ENCODE peak calls at places on chromosomes 16 and 17, in five cellular contexts. One of them, this sample, is unnamed.

GRCh38 chr16:14110728-14111251 is 39.7 kb downstream of the MRTFB start:
- DNase-seq in GM23248: no peak
- DNase-seq in CD8-positive, alpha-beta memory T cell: no peak
- DNase-seq in dorsolateral prefrontal cortex: no peak
- DNase-seq in heart right ventricle: no peak
- DNase-seq in this sample: no peak

GRCh38 chr16:4339909-4340308 is 11.2 kb downstream of the PAM16 start:
- DNase-seq in GM23248: no peak
- DNase-seq in CD8-positive, alpha-beta memory T cell: no peak
- DNase-seq in dorsolateral prefrontal cortex: no peak
- DNase-seq in heart right ventricle: peak; percentile 70
- DNase-seq in this sample: no peak

GRCh38 chr16:80610489-80611156 is 69.8 kb downstream of the DYNLRB2 start:
- DNase-seq in GM23248: peak; percentile 50
- DNase-seq in CD8-positive, alpha-beta memory T cell: no peak
- DNase-seq in dorsolateral prefrontal cortex: no peak
- DNase-seq in heart right ventricle: no peak
- DNase-seq in this sample: no peak

GRCh38 chr16:87033541-87034300 is 283.5 kb downstream of the C16orf95 start:
- DNase-seq in GM23248: no peak
- DNase-seq in CD8-positive, alpha-beta memory T cell: no peak
- DNase-seq in dorsolateral prefrontal cortex: no peak
- DNase-seq in heart right ventricle: no peak
- DNase-seq in this sample: no peak

GRCh38 chr17:8821446-8822105 is 22.4 kb upstream of the MFSD6L start:
- DNase-seq in GM23248: no peak
- DNase-seq in CD8-positive, alpha-beta memory T cell: no peak
- DNase-seq in dorsolateral prefrontal cortex: no peak
- DNase-seq in heart right ventricle: no peak
- DNase-seq in this sample: no peak

GRCh38 chr17:83005639-83006038 is 73.8 kb upstream of the METRNL start:
- DNase-seq in GM23248: no peak
- DNase-seq in CD8-positive, alpha-beta memory T cell: no peak
- DNase-seq in dorsolateral prefrontal cortex: no peak
- DNase-seq in heart right ventricle: no peak
- DNase-seq in this sample: no peak

GRCh38 chr17:66649818-66650489 is 185.0 kb upstream of the CACNG5 start:
- DNase-seq in GM23248: no peak
- DNase-seq in CD8-positive, alpha-beta memory T cell: no peak
- DNase-seq in dorsolateral prefrontal cortex: no peak
- DNase-seq in heart right ventricle: no peak
- DNase-seq in this sample: no peak

GRCh38 chr17:82752371-82753200 is 721 bp downstream of the TBCD start:
- DNase-seq in GM23248: peak; percentile 65
- DNase-seq in CD8-positive, alpha-beta memory T cell: no peak
- DNase-seq in dorsolateral prefrontal cortex: no peak
- DNase-seq in heart right ventricle: peak; percentile 38
- DNase-seq in this sample: no peak

GRCh38 chr17:28688481-28688880 is 23.2 kb downstream of the PROCA1 start:
- DNase-seq in GM23248: no peak
- DNase-seq in CD8-positive, alpha-beta memory T cell: no peak
- DNase-seq in dorsolateral prefrontal cortex: no peak
- DNase-seq in heart right ventricle: no peak
- DNase-seq in this sample: no peak

GRCh38 chr17:70278846-70279465 is 109.6 kb downstream of the KCNJ2 start:
- DNase-seq in GM23248: no peak
- DNase-seq in CD8-positive, alpha-beta memory T cell: no peak
- DNase-seq in dorsolateral prefrontal cortex: no peak
- DNase-seq in heart right ventricle: no peak
- DNase-seq in this sample: no peak

GRCh38 chr16:48132696-48133095 is 23.1 kb downstream of the ABCC12 start:
- DNase-seq in GM23248: no peak
- DNase-seq in CD8-positive, alpha-beta memory T cell: no peak
- DNase-seq in dorsolateral prefrontal cortex: no peak
- DNase-seq in heart right ventricle: no peak
- DNase-seq in this sample: no peak

GRCh38 chr16:88367560-88367959 is 15.2 kb upstream of the ZNF469 start:
- DNase-seq in GM23248: no peak
- DNase-seq in CD8-positive, alpha-beta memory T cell: no peak
- DNase-seq in dorsolateral prefrontal cortex: no peak
- DNase-seq in heart right ventricle: no peak
- DNase-seq in this sample: no peak

GRCh38 chr16:71784093-71784492 is 24.5 kb downstream of the AP1G1 start:
- DNase-seq in GM23248: no peak
- DNase-seq in CD8-positive, alpha-beta memory T cell: no peak
- DNase-seq in dorsolateral prefrontal cortex: no peak
- DNase-seq in heart right ventricle: no peak
- DNase-seq in this sample: no peak

GRCh38 chr17:42387663-42388380 is 420 bp downstream of the STAT3 start:
- DNase-seq in GM23248: peak; percentile 59
- DNase-seq in CD8-positive, alpha-beta memory T cell: no peak
- DNase-seq in dorsolateral prefrontal cortex: peak; percentile 35
- DNase-seq in heart right ventricle: peak; percentile 51
- DNase-seq in this sample: peak; percentile 61

GRCh38 chr17:73657473-73658116 is 13.3 kb upstream of the SDK2 start:
- DNase-seq in GM23248: peak; percentile 58
- DNase-seq in CD8-positive, alpha-beta memory T cell: no peak
- DNase-seq in dorsolateral prefrontal cortex: no peak
- DNase-seq in heart right ventricle: peak; percentile 63
- DNase-seq in this sample: peak; percentile 42

GRCh38 chr16:1366712-1367299 is 15.1 kb downstream of the GNPTG start:
- DNase-seq in GM23248: no peak
- DNase-seq in CD8-positive, alpha-beta memory T cell: no peak
- DNase-seq in dorsolateral prefrontal cortex: no peak
- DNase-seq in heart right ventricle: peak; percentile 14
- DNase-seq in this sample: no peak

GRCh38 chr16:12231666-12232065 is 255.1 kb downstream of the SNX29 start:
- DNase-seq in GM23248: peak; percentile 84
- DNase-seq in CD8-positive, alpha-beta memory T cell: no peak
- DNase-seq in dorsolateral prefrontal cortex: no peak
- DNase-seq in heart right ventricle: no peak
- DNase-seq in this sample: no peak

GRCh38 chr17:14198013-14198412 is 38.6 kb downstream of the CDRT15 start:
- DNase-seq in GM23248: no peak
- DNase-seq in CD8-positive, alpha-beta memory T cell: no peak
- DNase-seq in dorsolateral prefrontal cortex: no peak
- DNase-seq in heart right ventricle: peak; percentile 46
- DNase-seq in this sample: no peak

GRCh38 chr16:10876799-10877341 is at the start of gene CIITA:
- DNase-seq in GM23248: peak; percentile 96
- DNase-seq in CD8-positive, alpha-beta memory T cell: peak; percentile 14
- DNase-seq in dorsolateral prefrontal cortex: peak; percentile 63
- DNase-seq in heart right ventricle: peak; percentile 65
- DNase-seq in this sample: no peak

GRCh38 chr16:83728518-83728917 is 79.3 kb upstream of the HSBP1 start:
- DNase-seq in GM23248: no peak
- DNase-seq in CD8-positive, alpha-beta memory T cell: no peak
- DNase-seq in dorsolateral prefrontal cortex: no peak
- DNase-seq in heart right ventricle: no peak
- DNase-seq in this sample: peak; percentile 32

GRCh38 chr17:17134051-17134951 is 71.8 kb downstream of the PLD6 start:
- DNase-seq in GM23248: no peak
- DNase-seq in CD8-positive, alpha-beta memory T cell: no peak
- DNase-seq in dorsolateral prefrontal cortex: no peak
- DNase-seq in heart right ventricle: peak; percentile 8
- DNase-seq in this sample: no peak

GRCh38 chr17:71764507-71764906 is 356.3 kb upstream of the SOX9 start:
- DNase-seq in GM23248: peak; percentile 6
- DNase-seq in CD8-positive, alpha-beta memory T cell: no peak
- DNase-seq in dorsolateral prefrontal cortex: no peak
- DNase-seq in heart right ventricle: no peak
- DNase-seq in this sample: no peak

GRCh38 chr17:10327640-10328039 is 45.2 kb downstream of the MYH13 start:
- DNase-seq in GM23248: peak; percentile 85
- DNase-seq in CD8-positive, alpha-beta memory T cell: peak; percentile 26
- DNase-seq in dorsolateral prefrontal cortex: peak; percentile 90
- DNase-seq in heart right ventricle: peak; percentile 73
- DNase-seq in this sample: peak; percentile 81

GRCh38 chr17:18967806-18968744 is 16.1 kb downstream of the SLC5A10 start:
- DNase-seq in GM23248: peak; percentile 35
- DNase-seq in CD8-positive, alpha-beta memory T cell: no peak
- DNase-seq in dorsolateral prefrontal cortex: no peak
- DNase-seq in heart right ventricle: no peak
- DNase-seq in this sample: no peak

GRCh38 chr16:1749152-1750117 is 21.9 kb downstream of the NME3 start:
- DNase-seq in GM23248: peak; percentile 53
- DNase-seq in CD8-positive, alpha-beta memory T cell: no peak
- DNase-seq in dorsolateral prefrontal cortex: no peak
- DNase-seq in heart right ventricle: no peak
- DNase-seq in this sample: no peak

GRCh38 chr17:40086150-40087044 is 14.0 kb downstream of the NR1D1 start:
- DNase-seq in GM23248: peak; percentile 60
- DNase-seq in CD8-positive, alpha-beta memory T cell: peak; percentile 63
- DNase-seq in dorsolateral prefrontal cortex: no peak
- DNase-seq in heart right ventricle: peak; percentile 73
- DNase-seq in this sample: no peak

GRCh38 chr16:72921620-72922019 is 126.3 kb downstream of the ZFHX3 start:
- DNase-seq in GM23248: peak; percentile 36
- DNase-seq in CD8-positive, alpha-beta memory T cell: no peak
- DNase-seq in dorsolateral prefrontal cortex: peak; percentile 73
- DNase-seq in heart right ventricle: peak; percentile 27
- DNase-seq in this sample: no peak

GRCh38 chr16:14378684-14379467 is 251.2 kb downstream of the PARN start:
- DNase-seq in GM23248: peak; percentile 92
- DNase-seq in CD8-positive, alpha-beta memory T cell: no peak
- DNase-seq in dorsolateral prefrontal cortex: no peak
- DNase-seq in heart right ventricle: no peak
- DNase-seq in this sample: no peak

GRCh38 chr17:80846932-80847331 is 144.7 kb upstream of the CHMP6 start:
- DNase-seq in GM23248: no peak
- DNase-seq in CD8-positive, alpha-beta memory T cell: no peak
- DNase-seq in dorsolateral prefrontal cortex: peak; percentile 10
- DNase-seq in heart right ventricle: no peak
- DNase-seq in this sample: no peak

GRCh38 chr17:38434178-38434665 is 6.0 kb downstream of the ARHGAP23 start:
- DNase-seq in GM23248: no peak
- DNase-seq in CD8-positive, alpha-beta memory T cell: no peak
- DNase-seq in dorsolateral prefrontal cortex: peak; percentile 79
- DNase-seq in heart right ventricle: no peak
- DNase-seq in this sample: no peak

GRCh38 chr16:11215935-11216556 is 40.0 kb downstream of the SOCS1 start:
- DNase-seq in GM23248: no peak
- DNase-seq in CD8-positive, alpha-beta memory T cell: no peak
- DNase-seq in dorsolateral prefrontal cortex: no peak
- DNase-seq in heart right ventricle: no peak
- DNase-seq in this sample: no peak

GRCh38 chr17:81164464-81165245 is 652 bp upstream of the PVALEF start:
- DNase-seq in GM23248: no peak
- DNase-seq in CD8-positive, alpha-beta memory T cell: no peak
- DNase-seq in dorsolateral prefrontal cortex: peak; percentile 70
- DNase-seq in heart right ventricle: no peak
- DNase-seq in this sample: peak; percentile 17

GRCh38 chr17:75689441-75689873 is 22.3 kb downstream of the SAP30BP start:
- DNase-seq in GM23248: peak; percentile 30
- DNase-seq in CD8-positive, alpha-beta memory T cell: peak; percentile 72
- DNase-seq in dorsolateral prefrontal cortex: no peak
- DNase-seq in heart right ventricle: no peak
- DNase-seq in this sample: no peak
- H3K27ac ChIP-seq in GM23248: peak overlapping the region; percentile 80
- H3K27ac ChIP-seq in CD8-positive, alpha-beta memory T cell: no peak overlapping the region
- H3K27ac ChIP-seq in dorsolateral prefrontal cortex: no peak overlapping the region
- H3K27ac ChIP-seq in heart right ventricle: peak overlapping the region; percentile 73
- H3K27ac ChIP-seq in this sample: peak overlapping the region; percentile 54

DNA sequence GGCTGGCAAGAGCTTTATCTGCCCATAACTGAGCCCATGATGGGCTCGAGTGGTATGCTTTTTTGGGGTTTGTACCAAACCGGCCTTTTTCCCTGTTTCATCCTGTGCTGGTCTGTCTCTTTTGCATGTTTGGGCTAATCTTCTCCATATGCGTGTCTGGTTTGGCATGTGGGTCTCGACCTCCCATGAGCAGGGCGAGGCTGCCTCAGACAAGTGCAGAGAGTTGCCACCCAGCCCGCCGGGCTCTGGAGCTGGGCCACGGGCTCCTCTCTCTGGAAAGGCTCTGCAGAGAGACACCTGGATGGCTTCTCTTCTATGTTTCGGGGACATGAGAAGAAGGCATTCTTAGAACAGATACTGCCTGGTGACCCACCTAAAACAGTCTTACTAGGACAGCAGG is 67.8 kb upstream of the TBX2 start:
- DNase-seq in GM23248: no peak
- DNase-seq in CD8-positive, alpha-beta memory T cell: no peak
- DNase-seq in dorsolateral prefrontal cortex: no peak
- DNase-seq in heart right ventricle: no peak
- DNase-seq in this sample: no peak
- H3K27ac ChIP-seq in GM23248: no peak overlapping the region
- H3K27ac ChIP-seq in CD8-positive, alpha-beta memory T cell: no peak overlapping the region
- H3K27ac ChIP-seq in dorsolateral prefrontal cortex: no peak overlapping the region
- H3K27ac ChIP-seq in heart right ventricle: peak overlapping the region; percentile 56
- H3K27ac ChIP-seq in this sample: no peak overlapping the region

GRCh38 chr16:15613676-15614075 is 29.3 kb downstream of the MARF1 start:
- DNase-seq in GM23248: no peak
- DNase-seq in CD8-positive, alpha-beta memory T cell: no peak
- DNase-seq in dorsolateral prefrontal cortex: no peak
- DNase-seq in heart right ventricle: no peak
- DNase-seq in this sample: no peak
- H3K27ac ChIP-seq in GM23248: no peak overlapping the region
- H3K27ac ChIP-seq in CD8-positive, alpha-beta memory T cell: no peak overlapping the region
- H3K27ac ChIP-seq in dorsolateral prefrontal cortex: no peak overlapping the region
- H3K27ac ChIP-seq in heart right ventricle: no peak overlapping the region
- H3K27ac ChIP-seq in this sample: no peak overlapping the region

GRCh38 chr16:55480228-55480655 is 1.2 kb downstream of the MMP2 start:
- DNase-seq in GM23248: peak; percentile 98
- DNase-seq in CD8-positive, alpha-beta memory T cell: no peak
- DNase-seq in dorsolateral prefrontal cortex: peak; percentile 53
- DNase-seq in heart right ventricle: peak; percentile 87
- DNase-seq in this sample: peak; percentile 61
- H3K27ac ChIP-seq in GM23248: peak overlapping the region; percentile 97
- H3K27ac ChIP-seq in CD8-positive, alpha-beta memory T cell: no peak overlapping the region
- H3K27ac ChIP-seq in dorsolateral prefrontal cortex: no peak overlapping the region
- H3K27ac ChIP-seq in heart right ventricle: peak overlapping the region; percentile 89
- H3K27ac ChIP-seq in this sample: peak overlapping the region; percentile 40

DNA sequence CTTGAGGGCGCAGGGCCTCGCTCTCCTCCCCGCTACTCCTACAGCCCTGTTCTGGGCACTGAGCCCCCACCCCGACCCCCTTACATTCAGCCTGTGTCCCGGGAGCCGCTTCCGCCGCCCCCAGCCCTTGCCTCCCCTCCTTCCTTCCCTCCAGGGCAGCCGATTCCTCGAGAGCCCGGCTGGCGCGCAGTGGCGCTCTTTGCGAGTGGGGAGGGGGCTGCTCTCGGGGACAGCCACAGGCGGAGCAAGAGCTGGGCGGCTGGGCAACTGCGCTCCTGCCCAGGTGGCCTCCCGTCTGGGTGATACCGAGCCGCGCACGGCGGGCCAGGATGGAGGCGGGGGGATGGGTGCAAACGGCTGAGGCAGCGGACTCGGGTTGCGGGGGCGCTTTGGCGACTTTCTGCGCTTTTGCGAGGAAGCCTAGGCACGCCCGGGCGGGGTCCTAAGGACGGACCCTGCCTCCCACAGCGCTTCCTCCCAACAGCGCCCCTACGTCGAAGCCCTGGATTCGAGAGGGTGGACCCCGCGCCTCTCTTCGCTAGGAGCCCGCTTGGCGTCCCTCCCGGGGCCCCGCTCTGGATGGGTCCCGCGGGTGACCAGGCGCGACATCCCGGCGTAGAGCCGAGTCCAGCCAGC is 1.3 kb downstream of the MMP15 start:
- DNase-seq in GM23248: no peak
- DNase-seq in CD8-positive, alpha-beta memory T cell: no peak
- DNase-seq in dorsolateral prefrontal cortex: no peak
- DNase-seq in heart right ventricle: peak; percentile 42
- DNase-seq in this sample: no peak
- H3K27ac ChIP-seq in GM23248: no peak overlapping the region
- H3K27ac ChIP-seq in CD8-positive, alpha-beta memory T cell: no peak overlapping the region
- H3K27ac ChIP-seq in dorsolateral prefrontal cortex: no peak overlapping the region
- H3K27ac ChIP-seq in heart right ventricle: peak overlapping the region; percentile 96
- H3K27ac ChIP-seq in this sample: peak overlapping the region; percentile 41

GRCh38 chr16:8712589-8713361 is 38.4 kb downstream of the ABAT start:
- DNase-seq in GM23248: no peak
- DNase-seq in CD8-positive, alpha-beta memory T cell: no peak
- DNase-seq in dorsolateral prefrontal cortex: peak; percentile 82
- DNase-seq in heart right ventricle: no peak
- DNase-seq in this sample: no peak
- H3K27ac ChIP-seq in GM23248: no peak overlapping the region
- H3K27ac ChIP-seq in CD8-positive, alpha-beta memory T cell: no peak overlapping the region
- H3K27ac ChIP-seq in dorsolateral prefrontal cortex: peak overlapping the region; percentile 83
- H3K27ac ChIP-seq in heart right ventricle: no peak overlapping the region
- H3K27ac ChIP-seq in this sample: no peak overlapping the region